ENCODE peak calls at places on chromosome 4, in six cellular contexts. One of them, this sample, is unnamed.

GRCh38 chr4:73417973-73418372 is 13.9 kb downstream of the ALB start:
- DNase-seq in H1: no peak
- DNase-seq in mesendoderm: peak; percentile 36
- DNase-seq in H9: no peak
- DNase-seq in neuronal stem cell: peak; percentile 4
- DNase-seq in IMR-90: peak; percentile 1
- DNase-seq in this sample: no peak

GRCh38 chr4:25031077-25031606 is 396 bp upstream of the LGI2 start:
- DNase-seq in H1: peak; percentile 78
- DNase-seq in mesendoderm: peak; percentile 43
- DNase-seq in H9: peak; percentile 54
- DNase-seq in neuronal stem cell: peak; percentile 26
- DNase-seq in IMR-90: no peak
- DNase-seq in this sample: peak; percentile 13

GRCh38 chr4:150867148-150867547 is 147.9 kb downstream of the LRBA start:
- DNase-seq in H1: no peak
- DNase-seq in mesendoderm: peak; percentile 87
- DNase-seq in H9: no peak
- DNase-seq in neuronal stem cell: peak; percentile 69
- DNase-seq in IMR-90: peak; percentile 81
- DNase-seq in this sample: peak; percentile 50

GRCh38 chr4:91630764-91631163 is 673.0 kb upstream of the GRID2 start:
- DNase-seq in H1: no peak
- DNase-seq in mesendoderm: no peak
- DNase-seq in H9: no peak
- DNase-seq in neuronal stem cell: no peak
- DNase-seq in IMR-90: no peak
- DNase-seq in this sample: no peak

GRCh38 chr4:73615613-73616012 is 4.6 kb downstream of the RASSF6 start:
- DNase-seq in H1: no peak
- DNase-seq in mesendoderm: peak; percentile 90
- DNase-seq in H9: peak; percentile 83
- DNase-seq in neuronal stem cell: no peak
- DNase-seq in IMR-90: no peak
- DNase-seq in this sample: peak; percentile 35

GRCh38 chr4:164997324-164997723 is 19.9 kb upstream of the TRIM61 start:
- DNase-seq in H1: no peak
- DNase-seq in mesendoderm: peak; percentile 8
- DNase-seq in H9: no peak
- DNase-seq in neuronal stem cell: no peak
- DNase-seq in IMR-90: no peak
- DNase-seq in this sample: peak; percentile 34

GRCh38 chr4:38310446-38311043 is 350.3 kb downstream of the PTTG2 start:
- DNase-seq in H1: no peak
- DNase-seq in mesendoderm: peak; percentile 59
- DNase-seq in H9: no peak
- DNase-seq in neuronal stem cell: no peak
- DNase-seq in IMR-90: no peak
- DNase-seq in this sample: peak; percentile 13

GRCh38 chr4:183318656-183319055 is 1.4 kb downstream of the CLDN22 start:
- DNase-seq in H1: no peak
- DNase-seq in mesendoderm: no peak
- DNase-seq in H9: no peak
- DNase-seq in neuronal stem cell: no peak
- DNase-seq in IMR-90: no peak
- DNase-seq in this sample: no peak

DNA sequence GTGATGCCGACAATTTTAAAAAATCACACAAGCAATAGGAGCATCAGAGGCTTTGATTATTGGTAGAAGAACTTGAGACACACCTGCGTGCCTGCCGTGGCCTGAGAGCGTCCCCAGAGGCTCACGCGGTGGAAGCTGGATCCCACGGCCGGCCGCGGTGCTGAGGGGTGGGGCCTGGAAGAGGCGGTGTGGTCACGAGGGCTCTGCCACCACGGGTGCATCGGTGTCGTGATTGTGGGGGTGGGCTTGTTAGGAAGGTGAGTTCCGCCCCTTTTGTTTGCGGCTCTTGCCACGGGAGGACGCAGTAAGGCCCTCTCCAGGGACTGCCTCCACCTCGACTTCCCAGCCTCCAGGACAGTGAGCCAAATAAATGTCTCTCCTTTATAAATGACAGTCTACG is 77.2 kb upstream of the ADRA2C start:
- DNase-seq in H1: no peak
- DNase-seq in mesendoderm: no peak
- DNase-seq in H9: no peak
- DNase-seq in neuronal stem cell: no peak
- DNase-seq in IMR-90: no peak
- DNase-seq in this sample: no peak
- H3K23ac ChIP-seq in H1: no peak overlapping the region
- H3K23ac ChIP-seq in mesendoderm: no peak overlapping the region
- H3K23ac ChIP-seq in H9: no peak overlapping the region
- H3K23ac ChIP-seq in neuronal stem cell: no peak overlapping the region
- H3K23ac ChIP-seq in IMR-90: no peak overlapping the region
- H3K23ac ChIP-seq in this sample: no peak overlapping the region

GRCh38 chr4:152321408-152321807 is 214.5 kb downstream of the FBXW7 start:
- DNase-seq in H1: no peak
- DNase-seq in mesendoderm: no peak
- DNase-seq in H9: no peak
- DNase-seq in neuronal stem cell: no peak
- DNase-seq in IMR-90: no peak
- DNase-seq in this sample: no peak

GRCh38 chr4:152321923-152322322 is 214.0 kb downstream of the FBXW7 start:
- DNase-seq in H1: no peak
- DNase-seq in mesendoderm: no peak
- DNase-seq in H9: no peak
- DNase-seq in neuronal stem cell: no peak
- DNase-seq in IMR-90: no peak
- DNase-seq in this sample: no peak

GRCh38 chr4:152325831-152326230 is 210.1 kb downstream of the FBXW7 start:
- DNase-seq in H1: no peak
- DNase-seq in mesendoderm: no peak
- DNase-seq in H9: no peak
- DNase-seq in neuronal stem cell: no peak
- DNase-seq in IMR-90: no peak
- DNase-seq in this sample: peak; percentile 20

GRCh38 chr4:152327606-152328453 is 208.1 kb downstream of the FBXW7 start:
- DNase-seq in H1: no peak
- DNase-seq in mesendoderm: no peak
- DNase-seq in H9: no peak
- DNase-seq in neuronal stem cell: no peak
- DNase-seq in IMR-90: no peak
- DNase-seq in this sample: peak; percentile 17

GRCh38 chr4:152323221-152323620 is 212.7 kb downstream of the FBXW7 start:
- DNase-seq in H1: no peak
- DNase-seq in mesendoderm: no peak
- DNase-seq in H9: no peak
- DNase-seq in neuronal stem cell: no peak
- DNase-seq in IMR-90: no peak
- DNase-seq in this sample: no peak
- H3K23ac ChIP-seq in H1: no peak overlapping the region
- H3K23ac ChIP-seq in mesendoderm: no peak overlapping the region
- H3K23ac ChIP-seq in H9: no peak overlapping the region
- H3K23ac ChIP-seq in neuronal stem cell: no peak overlapping the region
- H3K23ac ChIP-seq in IMR-90: no peak overlapping the region
- H3K23ac ChIP-seq in this sample: no peak overlapping the region

GRCh38 chr4:76896731-76897521 is 1.0 kb downstream of the SOWAHB start:
- DNase-seq in H1: no peak
- DNase-seq in mesendoderm: peak; percentile 74
- DNase-seq in H9: peak; percentile 62
- DNase-seq in neuronal stem cell: peak; percentile 40
- DNase-seq in IMR-90: peak; percentile 18
- DNase-seq in this sample: peak; percentile 41

GRCh38 chr4:76895619-76896018 is 2.3 kb downstream of the SOWAHB start:
- DNase-seq in H1: no peak
- DNase-seq in mesendoderm: no peak
- DNase-seq in H9: peak; percentile 28
- DNase-seq in neuronal stem cell: no peak
- DNase-seq in IMR-90: no peak
- DNase-seq in this sample: no peak

GRCh38 chr4:76897522-76898384 is at the start of gene SOWAHB:
- DNase-seq in H1: peak; percentile 80
- DNase-seq in mesendoderm: peak; percentile 79
- DNase-seq in H9: peak; percentile 86
- DNase-seq in neuronal stem cell: peak; percentile 32
- DNase-seq in IMR-90: no peak
- DNase-seq in this sample: peak; percentile 89

GRCh38 chr4:76894537-76894936 is 3.4 kb downstream of the SOWAHB start:
- DNase-seq in H1: no peak
- DNase-seq in mesendoderm: no peak
- DNase-seq in H9: no peak
- DNase-seq in neuronal stem cell: no peak
- DNase-seq in IMR-90: no peak
- DNase-seq in this sample: no peak

GRCh38 chr4:76896048-76896447 is 1.9 kb downstream of the SOWAHB start:
- DNase-seq in H1: no peak
- DNase-seq in mesendoderm: no peak
- DNase-seq in H9: no peak
- DNase-seq in neuronal stem cell: no peak
- DNase-seq in IMR-90: no peak
- DNase-seq in this sample: no peak
- H3K23ac ChIP-seq in H1: no peak overlapping the region
- H3K23ac ChIP-seq in mesendoderm: no peak overlapping the region
- H3K23ac ChIP-seq in H9: no peak overlapping the region
- H3K23ac ChIP-seq in neuronal stem cell: peak overlapping the region; percentile 77
- H3K23ac ChIP-seq in IMR-90: no peak overlapping the region
- H3K23ac ChIP-seq in this sample: no peak overlapping the region

GRCh38 chr4:110196871-110197420 is 1.5 kb downstream of the ELOVL6 start:
- DNase-seq in H1: peak; percentile 78
- DNase-seq in mesendoderm: peak; percentile 79
- DNase-seq in H9: peak; percentile 55
- DNase-seq in neuronal stem cell: no peak
- DNase-seq in IMR-90: peak; percentile 31
- DNase-seq in this sample: peak; percentile 12

GRCh38 chr4:110193822-110194761 is 4.3 kb downstream of the ELOVL6 start:
- DNase-seq in H1: peak; percentile 60
- DNase-seq in mesendoderm: peak; percentile 99
- DNase-seq in H9: peak; percentile 95
- DNase-seq in neuronal stem cell: peak; percentile 73
- DNase-seq in IMR-90: peak; percentile 97
- DNase-seq in this sample: peak; percentile 78

GRCh38 chr4:110197421-110198398 is 705 bp downstream of the ELOVL6 start:
- DNase-seq in H1: peak; percentile 63
- DNase-seq in mesendoderm: peak; percentile 81
- DNase-seq in H9: peak; percentile 39
- DNase-seq in neuronal stem cell: no peak
- DNase-seq in IMR-90: peak; percentile 39
- DNase-seq in this sample: peak; percentile 50

GRCh38 chr4:110195561-110196205 is 2.7 kb downstream of the ELOVL6 start:
- DNase-seq in H1: no peak
- DNase-seq in mesendoderm: peak; percentile 13
- DNase-seq in H9: no peak
- DNase-seq in neuronal stem cell: no peak
- DNase-seq in IMR-90: peak; percentile 17
- DNase-seq in this sample: no peak

GRCh38 chr4:110196206-110196870 is 2.1 kb downstream of the ELOVL6 start:
- DNase-seq in H1: peak; percentile 84
- DNase-seq in mesendoderm: peak; percentile 84
- DNase-seq in H9: peak; percentile 72
- DNase-seq in neuronal stem cell: peak; percentile 56
- DNase-seq in IMR-90: peak; percentile 32
- DNase-seq in this sample: peak; percentile 37
- H3K23ac ChIP-seq in H1: no peak overlapping the region
- H3K23ac ChIP-seq in mesendoderm: peak overlapping the region; percentile 85
- H3K23ac ChIP-seq in H9: no peak overlapping the region
- H3K23ac ChIP-seq in neuronal stem cell: peak overlapping the region; percentile 70
- H3K23ac ChIP-seq in IMR-90: peak overlapping the region; percentile 86
- H3K23ac ChIP-seq in this sample: no peak overlapping the region

GRCh38 chr4:173516621-173517612 is 13.1 kb downstream of the HAND2 start:
- DNase-seq in H1: peak; percentile 74
- DNase-seq in mesendoderm: peak; percentile 51
- DNase-seq in H9: peak; percentile 71
- DNase-seq in neuronal stem cell: no peak
- DNase-seq in IMR-90: no peak
- DNase-seq in this sample: no peak

GRCh38 chr4:173519130-173520101 is 10.6 kb downstream of the HAND2 start:
- DNase-seq in H1: peak; percentile 45
- DNase-seq in mesendoderm: no peak
- DNase-seq in H9: no peak
- DNase-seq in neuronal stem cell: no peak
- DNase-seq in IMR-90: no peak
- DNase-seq in this sample: no peak

GRCh38 chr4:173520921-173521473 is 9.0 kb downstream of the HAND2 start:
- DNase-seq in H1: no peak
- DNase-seq in mesendoderm: no peak
- DNase-seq in H9: no peak
- DNase-seq in neuronal stem cell: no peak
- DNase-seq in IMR-90: no peak
- DNase-seq in this sample: no peak

GRCh38 chr4:173517781-173518371 is 12.2 kb downstream of the HAND2 start:
- DNase-seq in H1: peak; percentile 75
- DNase-seq in mesendoderm: peak; percentile 78
- DNase-seq in H9: peak; percentile 67
- DNase-seq in neuronal stem cell: no peak
- DNase-seq in IMR-90: no peak
- DNase-seq in this sample: no peak

GRCh38 chr4:173518419-173519102 is 11.5 kb downstream of the HAND2 start:
- DNase-seq in H1: peak; percentile 64
- DNase-seq in mesendoderm: no peak
- DNase-seq in H9: peak; percentile 58
- DNase-seq in neuronal stem cell: no peak
- DNase-seq in IMR-90: no peak
- DNase-seq in this sample: no peak
- H3K23ac ChIP-seq in H1: no peak overlapping the region
- H3K23ac ChIP-seq in mesendoderm: no peak overlapping the region
- H3K23ac ChIP-seq in H9: no peak overlapping the region
- H3K23ac ChIP-seq in neuronal stem cell: no peak overlapping the region
- H3K23ac ChIP-seq in IMR-90: no peak overlapping the region
- H3K23ac ChIP-seq in this sample: no peak overlapping the region

DNA sequence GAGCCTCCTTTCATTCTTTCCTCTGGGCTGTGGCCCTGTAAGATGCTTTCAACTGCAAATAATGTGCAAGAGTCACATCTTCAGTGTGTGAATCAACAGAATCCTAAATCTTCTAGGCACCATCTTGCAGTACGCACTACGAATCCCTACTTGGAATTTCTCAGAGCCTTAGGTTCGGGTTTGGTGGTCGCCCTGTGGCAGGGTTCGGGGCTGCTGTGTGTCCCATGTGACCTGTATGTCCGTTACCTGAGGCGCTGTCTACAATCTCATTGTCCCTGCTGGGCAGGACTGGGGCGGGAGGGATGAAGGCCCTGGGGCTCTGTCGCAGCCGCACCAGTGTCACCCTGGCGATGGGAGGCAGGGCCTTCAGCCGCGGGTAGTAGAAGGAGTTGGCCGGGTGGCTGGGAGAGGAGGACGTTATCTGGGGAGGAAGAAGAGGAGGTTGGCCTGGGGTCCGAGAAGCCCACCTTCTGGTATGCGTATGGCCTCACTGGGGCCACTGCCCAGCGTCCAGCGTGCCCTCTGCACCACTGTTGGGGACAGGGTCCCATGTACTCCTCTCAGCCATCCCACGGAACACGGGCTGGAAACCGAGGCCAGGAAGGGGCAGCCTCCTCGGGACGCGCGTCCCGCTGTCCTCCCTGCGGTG is 2.1 kb downstream of the SPON2 start:
- DNase-seq in H1: no peak
- DNase-seq in mesendoderm: no peak
- DNase-seq in H9: no peak
- DNase-seq in neuronal stem cell: no peak
- DNase-seq in IMR-90: no peak
- DNase-seq in this sample: no peak
- H3K23ac ChIP-seq in H1: no peak overlapping the region
- H3K23ac ChIP-seq in mesendoderm: no peak overlapping the region
- H3K23ac ChIP-seq in H9: no peak overlapping the region
- H3K23ac ChIP-seq in neuronal stem cell: peak overlapping the region; percentile 93
- H3K23ac ChIP-seq in IMR-90: no peak overlapping the region
- H3K23ac ChIP-seq in this sample: no peak overlapping the region

GRCh38 chr4:118835896-118836762 is at the start of gene SEC24D:
- DNase-seq in H1: peak; percentile 95
- DNase-seq in mesendoderm: peak; percentile 93
- DNase-seq in H9: peak; percentile 93
- DNase-seq in neuronal stem cell: peak; percentile 85
- DNase-seq in IMR-90: peak; percentile 87
- DNase-seq in this sample: peak; percentile 89
- H3K23ac ChIP-seq in H1: no peak within 1 kb of the TSS
- H3K23ac ChIP-seq in mesendoderm: peak within 1 kb of the TSS; percentile 25
- H3K23ac ChIP-seq in H9: no peak within 1 kb of the TSS
- H3K23ac ChIP-seq in neuronal stem cell: peak within 1 kb of the TSS; percentile 95
- H3K23ac ChIP-seq in IMR-90: peak within 1 kb of the TSS; percentile 99
- H3K23ac ChIP-seq in this sample: no peak within 1 kb of the TSS